ENCODE peak calls at places on chromosomes 6 and 20, in four cellular contexts. N is psoas muscle, C is body of pancreas, Z is spleen. Y is an unnamed sample. For H3K27me3, the result is how much of the 10 kb centered on the place peaks cover.

GRCh38 chr6:166781331-166781730 is 154.3 kb upstream of the RPS6KA2 start:
- DNase-seq in N (no peak), C (no peak), Z (peak), Y (no peak)

GRCh38 chr20:23120936-23121765 is 35.0 kb upstream of the CD93 start:
- DNase-seq in N (no peak), C (no peak), Z (peak), Y (no peak)

GRCh38 chr6:30067460-30068139 is 602 bp downstream of the PPP1R11 start:
- DNase-seq in N (no peak), C (no peak), Z (peak), Y (no peak)

GRCh38 chr20:58048096-58048702 is 180.3 kb downstream of the ANKRD60 start:
- DNase-seq in N (no peak), C (no peak), Z (no peak), Y (no peak)

GRCh38 chr6:3561745-3562144 is 104.9 kb upstream of the SLC22A23 start:
- DNase-seq in N (no peak), C (no peak), Z (no peak), Y (no peak)

GRCh38 chr20:38123021-38123587 is 42.0 kb downstream of the TGM2 start:
- DNase-seq in N (no peak), C (peak), Z (peak), Y (peak)

GRCh38 chr6:118632359-118632758 is 19.0 kb downstream of the CEP85L start:
- DNase-seq in N (no peak), C (no peak), Z (no peak), Y (no peak)

GRCh38 chr20:44772636-44773035 is 27.0 kb downstream of the KCNK15 start:
- DNase-seq in N (no peak), C (no peak), Z (no peak), Y (no peak)

GRCh38 chr20:64003970-64004725 is 23.2 kb downstream of the PRPF6 start:
- DNase-seq in N (no peak), C (no peak), Z (no peak), Y (no peak)

GRCh38 chr6:18506387-18507017 is 119.4 kb downstream of the RNF144B start:
- DNase-seq in N (no peak), C (no peak), Z (no peak), Y (no peak)

GRCh38 chr6:43790031-43790430 is 20.0 kb downstream of the VEGFA start:
- DNase-seq in N (peak), C (peak), Z (no peak), Y (peak)

GRCh38 chr20:46222521-46223007 is 85.7 kb downstream of the CDH22 start:
- DNase-seq in N (peak), C (peak), Z (no peak), Y (no peak)

GRCh38 chr20:14951105-14951504 is 613.7 kb upstream of the FLRT3 start:
- DNase-seq in N (no peak), C (no peak), Z (no peak), Y (no peak)

GRCh38 chr6:136655251-136656014 is 105.2 kb upstream of the MAP7 start:
- DNase-seq in N (no peak), C (no peak), Z (no peak), Y (no peak)

GRCh38 chr6:8343600-8343999 is 91.7 kb downstream of the SLC35B3 start:
- DNase-seq in N (no peak), C (no peak), Z (no peak), Y (no peak)

GRCh38 chr6:158229823-158230222 is 61.7 kb downstream of the GTF2H5 start:
- DNase-seq in N (no peak), C (no peak), Z (no peak), Y (no peak)

GRCh38 chr20:16821211-16822089 is 73.3 kb downstream of the OTOR start:
- DNase-seq in N (no peak), C (peak), Z (no peak), Y (peak)

GRCh38 chr20:45945678-45946148 is 11.2 kb downstream of the PCIF1 start:
- DNase-seq in N (no peak), C (peak), Z (peak), Y (peak)

GRCh38 chr6:101395345-101395744 is 1.8 kb downstream of the GRIK2 start:
- DNase-seq in N (no peak), C (no peak), Z (no peak), Y (no peak)

GRCh38 chr6:11053307-11053706 is 9.2 kb upstream of the ELOVL2 start:
- DNase-seq in N (no peak), C (no peak), Z (no peak), Y (no peak)

GRCh38 chr6:11054722-11055121 is 10.6 kb upstream of the ELOVL2 start:
- DNase-seq in N (no peak), C (no peak), Z (no peak), Y (no peak)

GRCh38 chr6:11055127-11055627 is 11.1 kb upstream of the ELOVL2 start:
- DNase-seq in N (no peak), C (no peak), Z (no peak), Y (no peak)

GRCh38 chr6:11044712-11045167 is 635 bp upstream of the ELOVL2 start:
- DNase-seq in N (no peak), C (no peak), Z (no peak), Y (no peak)

DNA sequence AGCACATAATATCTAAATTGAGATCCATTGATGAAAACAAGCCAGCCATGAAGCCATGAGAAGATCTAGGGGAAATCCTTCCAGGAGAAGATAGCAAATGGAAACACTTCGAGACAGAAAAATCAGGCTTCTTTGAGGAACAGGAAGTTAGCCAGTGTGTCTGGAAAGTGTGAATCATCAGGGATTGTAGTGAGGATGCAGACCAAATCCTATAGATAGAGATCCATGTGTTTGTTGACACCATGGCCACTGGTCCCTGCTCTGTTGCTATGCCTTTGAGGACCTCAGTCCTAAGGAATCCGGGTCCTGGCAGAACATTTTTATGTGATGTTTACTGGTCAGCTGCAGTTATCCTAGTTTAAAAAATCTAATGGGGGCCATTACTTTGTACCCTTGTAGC is 6.6 kb upstream of the ELOVL2 start:
- DNase-seq in N (no peak), C (no peak), Z (no peak), Y (no peak)
- H3K27me3 ChIP-seq in N (under half), C (under half), Z (half or more), Y (under half)

DNA sequence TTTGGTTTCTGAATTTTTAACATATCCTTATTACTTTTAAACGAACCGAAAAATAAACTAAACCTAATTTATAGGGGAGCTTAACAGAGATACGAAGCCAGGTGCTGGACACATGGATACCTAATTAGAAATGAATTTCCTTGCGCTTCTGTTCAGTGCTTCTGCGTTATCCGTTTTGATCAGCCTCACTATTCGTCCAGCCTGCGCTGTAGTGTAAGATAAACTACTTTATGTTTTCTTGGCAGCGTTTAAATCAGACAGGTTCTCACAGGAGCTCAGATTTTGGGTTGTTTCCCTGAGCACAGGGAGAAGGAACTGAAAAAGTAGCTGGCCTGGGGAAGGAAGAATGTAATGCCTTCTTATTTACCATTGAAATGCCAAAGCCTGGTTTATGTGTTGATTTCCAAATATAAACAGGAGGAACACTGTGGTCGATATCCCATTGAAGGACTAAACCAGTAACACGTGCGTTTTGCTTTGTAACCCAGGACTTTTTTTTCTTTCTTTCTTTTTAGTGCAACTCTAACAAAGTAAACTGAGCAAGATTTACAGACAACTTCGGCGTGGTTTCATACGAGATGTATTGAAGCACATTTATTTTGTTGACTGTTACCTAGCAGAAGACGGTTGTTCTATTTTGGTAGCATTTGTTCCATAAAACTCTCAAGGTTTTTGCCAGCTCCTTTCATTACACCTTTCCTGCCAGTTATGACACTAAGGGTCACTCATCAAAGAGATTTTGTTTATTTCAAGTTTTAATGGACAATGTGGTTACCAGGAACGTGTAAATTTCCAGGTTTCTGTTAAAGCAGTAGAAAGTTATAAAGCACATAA is 214.8 kb upstream of the HEY2 start:
- DNase-seq in N (no peak), C (no peak), Z (no peak), Y (no peak)
- H3K27me3 ChIP-seq in N (under half), C (under half), Z (under half), Y (under half)

GRCh38 chr6:373773-374724 is 17.5 kb upstream of the IRF4 start:
- DNase-seq in N (no peak), C (no peak), Z (peak), Y (no peak)
- H3K27me3 ChIP-seq in N (under half), C (under half), Z (under half), Y (half or more)

DNA sequence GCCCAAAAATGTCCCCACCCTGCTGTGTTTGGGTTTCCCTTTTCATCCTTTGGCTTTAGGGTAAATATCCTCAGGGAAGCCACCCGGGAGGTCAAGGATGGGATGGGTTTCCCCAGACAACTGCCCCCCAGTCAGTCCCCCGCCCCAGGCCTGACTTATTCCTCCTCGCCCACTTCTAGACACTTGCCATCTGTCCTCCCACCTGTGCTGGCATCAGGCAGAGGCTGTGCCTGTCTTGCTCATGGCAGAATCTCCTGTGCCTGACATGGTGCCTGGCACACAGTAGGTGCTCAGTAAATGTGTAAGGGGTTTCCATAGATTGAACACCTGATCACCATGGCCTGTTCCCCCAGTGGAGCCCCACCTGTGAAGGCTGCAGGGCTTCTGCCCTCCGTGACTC is 141.8 kb downstream of the PHACTR3 start:
- DNase-seq in N (no peak), C (no peak), Z (no peak), Y (no peak)
- H3K27me3 ChIP-seq in N (under half), C (under half), Z (under half), Y (under half)

DNA sequence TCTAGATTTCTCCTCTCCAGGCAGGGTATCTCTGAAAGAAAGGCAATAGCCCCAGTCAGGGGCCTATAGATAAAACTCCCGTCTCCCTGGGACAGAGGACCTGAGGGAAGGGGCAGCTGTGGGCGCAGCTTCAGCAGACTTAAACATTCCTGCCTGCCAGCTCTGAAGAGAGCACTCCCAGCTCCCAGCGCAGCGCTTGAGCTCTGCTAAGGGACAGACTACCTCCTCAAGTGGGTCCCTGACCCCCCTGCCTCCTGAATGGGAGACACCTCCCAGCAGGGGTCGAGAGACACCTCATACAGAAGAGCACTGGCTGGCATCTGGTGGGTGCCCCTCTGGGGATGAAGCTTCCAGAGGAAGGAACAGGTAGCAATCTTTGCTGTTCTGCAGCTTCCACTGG is 556.9 kb downstream of the EPM2A start:
- DNase-seq in N (no peak), C (no peak), Z (no peak), Y (no peak)
- H3K27me3 ChIP-seq in N (under half), C (under half), Z (under half), Y (under half)

GRCh38 chr20:47749367-47749766 is 35.9 kb downstream of the SULF2 start:
- DNase-seq in N (peak), C (no peak), Z (no peak), Y (no peak)
- H3K27me3 ChIP-seq in N (under half), C (under half), Z (under half), Y (under half)

GRCh38 chr6:24145690-24146131 is 19.7 kb downstream of the NRSN1 start:
- DNase-seq in N (no peak), C (no peak), Z (no peak), Y (no peak)
- H3K27me3 ChIP-seq in N (under half), C (under half), Z (under half), Y (under half)